ENCODE peak calls at places on chromosomes 1 and 21, in seven cellular contexts. V is A549, W is IMR-90, Y is K562, D is H1, Q is HepG2, P is HCT116. X is an unnamed sample.

GRCh38 chr1:2279210-2279639 is 51.1 kb downstream of the SKI start:
- DNase-seq in V (no peak), W (peak), Y (no peak), D (peak), Q (no peak), P (no peak), X (no peak)

GRCh38 chr1:233613252-233614172 is at the start of gene KCNK1:
- DNase-seq in V (peak), W (peak), Y (peak), D (peak), Q (no peak), P (peak), X (no peak)

GRCh38 chr1:30106125-30106524 is 617.3 kb downstream of the MATN1 start:
- DNase-seq in V (peak), W (peak), Y (peak), D (peak), Q (peak), P (no peak), X (no peak)

GRCh38 chr1:195663549-195664280 is 944.5 kb downstream of the KCNT2 start:
- DNase-seq in V (peak), W (peak), Y (no peak), D (no peak), Q (no peak), P (peak), X (no peak)

GRCh38 chr1:151393583-151393982 is 5.8 kb upstream of the PSMB4 start:
- DNase-seq in V (no peak), W (no peak), Y (no peak), D (no peak), Q (no peak), P (no peak), X (no peak)

GRCh38 chr1:62327360-62328051 is 8.3 kb upstream of the KANK4 start:
- DNase-seq in V (no peak), W (no peak), Y (no peak), D (no peak), Q (no peak), P (no peak), X (no peak)

GRCh38 chr1:70090875-70091274 is 114.5 kb downstream of the LRRC40 start:
- DNase-seq in V (no peak), W (peak), Y (no peak), D (no peak), Q (no peak), P (no peak), X (no peak)

GRCh38 chr1:25501235-25502058 is 42.0 kb upstream of the LDLRAP1 start:
- DNase-seq in V (no peak), W (peak), Y (peak), D (peak), Q (peak), P (peak), X (no peak)

GRCh38 chr21:44793269-44794030 is 8.2 kb downstream of the UBE2G2 start:
- DNase-seq in V (peak), W (peak), Y (peak), D (no peak), Q (peak), P (peak), X (no peak)
- TF ChIP-seq CEBPB in V (no peak), W (no peak), Y (no peak), D (no peak), Q (no peak), P (no peak), X (no peak)

DNA sequence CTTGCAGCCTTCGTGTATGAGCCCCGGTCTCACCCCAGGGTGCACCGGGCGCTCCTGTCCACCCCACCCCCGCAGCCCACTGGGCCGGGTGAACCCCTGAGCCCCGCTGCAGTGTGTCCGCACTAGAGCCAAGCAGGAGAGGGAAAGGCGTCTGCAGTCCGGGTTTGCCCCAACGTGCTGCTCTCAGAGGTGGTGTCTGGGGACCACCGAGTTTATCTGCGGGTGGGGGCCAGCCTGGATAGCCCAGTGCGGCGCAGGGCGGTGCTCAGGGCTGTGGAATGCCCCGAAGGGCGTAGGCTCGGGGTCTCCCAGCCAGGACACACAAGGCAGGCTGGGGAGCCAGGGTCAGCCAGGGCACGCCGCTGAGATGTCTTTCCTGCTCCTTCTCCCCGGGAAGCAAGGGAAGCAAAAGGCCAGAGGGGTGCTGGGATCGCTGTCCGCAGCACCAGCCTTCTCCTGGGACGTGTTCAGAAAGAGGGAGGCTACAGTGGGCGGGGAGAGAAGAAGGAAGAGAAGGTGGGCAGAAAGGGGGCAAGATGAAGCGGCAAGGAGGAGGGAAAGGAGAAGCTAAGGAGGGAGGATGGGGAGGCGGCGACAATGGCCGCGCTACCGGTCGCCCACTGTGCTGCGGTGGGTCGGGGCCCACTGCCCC is 56.6 kb downstream of the MAB21L3 start:
- DNase-seq in V (no peak), W (no peak), Y (peak), D (no peak), Q (no peak), P (no peak), X (no peak)
- TF ChIP-seq CEBPB in V (no peak), W (no peak), Y (no peak), D (no peak), Q (no peak), P (no peak), X (no peak)

GRCh38 chr1:52239708-52240001 is 97.8 kb downstream of the ZFYVE9 start:
- DNase-seq in V (no peak), W (no peak), Y (no peak), D (no peak), Q (no peak), P (no peak), X (no peak)

GRCh38 chr1:52234708-52235107 is 92.8 kb downstream of the ZFYVE9 start:
- DNase-seq in V (no peak), W (no peak), Y (no peak), D (no peak), Q (no peak), P (no peak), X (no peak)

GRCh38 chr1:52238474-52238873 is 96.6 kb downstream of the ZFYVE9 start:
- DNase-seq in V (no peak), W (peak), Y (no peak), D (no peak), Q (no peak), P (no peak), X (no peak)

GRCh38 chr1:52238887-52239707 is 97.2 kb downstream of the ZFYVE9 start:
- DNase-seq in V (no peak), W (peak), Y (no peak), D (no peak), Q (no peak), P (no peak), X (no peak)

GRCh38 chr1:52237430-52237829 is 95.5 kb downstream of the ZFYVE9 start:
- DNase-seq in V (no peak), W (peak), Y (no peak), D (no peak), Q (no peak), P (no peak), X (no peak)
- TF ChIP-seq CEBPB in V (no peak), W (peak), Y (no peak), D (no peak), Q (no peak), P (no peak), X (no peak)

GRCh38 chr1:232368821-232369321 is 261.1 kb downstream of the SIPA1L2 start:
- DNase-seq in V (no peak), W (no peak), Y (no peak), D (no peak), Q (no peak), P (no peak), X (no peak)
- TF ChIP-seq CEBPB in V (no peak), W (no peak), Y (no peak), D (no peak), Q (no peak), P (no peak), X (no peak)

GRCh38 chr1:35931424-35932157 is 686 bp downstream of the AGO3 start:
- DNase-seq in V (no peak), W (peak), Y (no peak), D (no peak), Q (peak), P (no peak), X (no peak)
- TF ChIP-seq CEBPB in V (no peak), W (no peak), Y (no peak), D (no peak), Q (no peak), P (no peak), X (no peak)

GRCh38 chr1:170303034-170303433 is 157.3 kb downstream of the NTMT2 start:
- DNase-seq in V (no peak), W (no peak), Y (no peak), D (no peak), Q (no peak), P (no peak), X (no peak)
- TF ChIP-seq CEBPB in V (no peak), W (no peak), Y (no peak), D (no peak), Q (no peak), P (no peak), X (no peak)

DNA sequence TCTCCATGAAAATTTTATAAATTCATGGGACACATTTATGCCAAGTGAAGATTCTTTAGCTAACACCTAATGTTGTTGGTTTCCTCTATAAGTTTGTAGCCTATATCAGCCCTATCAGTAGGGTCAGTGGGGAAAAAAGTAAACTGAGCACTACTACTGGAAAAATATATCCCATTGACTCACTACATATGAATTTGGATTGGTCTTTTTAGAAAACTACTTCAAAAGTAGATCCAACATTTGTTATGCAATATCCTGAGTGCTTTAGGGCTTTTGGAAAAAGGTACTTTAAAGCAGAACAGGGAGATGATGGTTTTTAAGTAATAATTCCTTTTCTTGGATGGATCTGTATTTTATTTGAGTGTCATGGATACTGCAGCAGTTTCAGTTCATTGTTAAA is 7.1 kb downstream of the C1orf21 start:
- DNase-seq in V (no peak), W (peak), Y (no peak), D (no peak), Q (no peak), P (no peak), X (no peak)
- TF ChIP-seq CEBPB in V (no peak), W (peak), Y (no peak), D (no peak), Q (no peak), P (no peak), X (no peak)

GRCh38 chr1:64392109-64392508 is 77.8 kb upstream of the CACHD1 start:
- DNase-seq in V (no peak), W (no peak), Y (no peak), D (no peak), Q (no peak), P (no peak), X (no peak)

DNA sequence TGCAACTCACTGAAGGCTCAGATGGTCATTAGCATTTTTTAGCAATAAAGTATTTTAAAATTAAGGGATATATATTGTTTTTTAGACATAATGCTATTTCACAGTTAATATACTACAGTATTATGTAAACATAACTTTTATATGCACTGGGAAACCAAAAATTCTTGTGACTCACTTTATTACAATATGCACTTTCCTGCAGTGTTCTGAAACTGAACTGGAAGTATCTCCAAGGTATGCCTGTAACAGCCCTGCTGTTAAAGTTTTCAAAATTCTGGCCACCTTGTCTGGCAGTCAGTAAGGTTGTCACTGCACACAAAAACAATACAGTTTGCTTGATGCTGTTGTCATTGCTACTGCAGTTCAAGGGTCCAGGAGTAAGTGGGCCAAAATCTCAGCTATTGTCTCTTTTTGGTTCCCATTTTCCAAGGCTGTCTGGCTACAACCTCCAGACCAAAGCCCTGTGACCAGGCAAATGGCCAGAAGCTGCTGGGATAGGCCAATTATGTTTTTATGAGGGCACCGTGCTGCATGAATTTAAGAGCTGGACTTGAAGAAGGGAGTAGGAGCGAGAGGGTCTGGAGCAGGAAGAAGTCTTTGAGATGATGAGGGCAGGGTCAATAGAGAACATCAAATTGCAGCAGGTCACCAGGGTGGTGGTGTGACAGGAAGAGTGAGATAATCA is 82.4 kb upstream of the CACHD1 start:
- DNase-seq in V (no peak), W (no peak), Y (no peak), D (no peak), Q (no peak), P (no peak), X (no peak)
- TF ChIP-seq CEBPB in V (no peak), W (no peak), Y (no peak), D (no peak), Q (no peak), P (no peak), X (no peak)